ENCODE peak calls at places on chromosomes 6 and 20, in six cellular contexts. S is erythroblast; I is EL; B is activated CD8-positive, alpha-beta memory T cell treated with anti-CD3 and anti-CD28 coated beads for 24 hours; Z is stimulated activated CD4-positive, alpha-beta T cell treated with anti-CD3 and anti-CD28 coated beads, TNF-alpha, amount 100 ng/mL, for 24 hours; T is OCI-M1. W is an unnamed sample.

GRCh38 chr20:44967207-44967807 is 995 bp downstream of the STK4 start:
- DNase-seq in I (peak), T (peak), Z (no peak), B (peak), S (peak), W (no peak)

GRCh38 chr6:88629838-88630462 is 333.5 kb downstream of the RNGTT start:
- DNase-seq in S (peak), Z (no peak), I (peak), B (no peak), T (peak), W (no peak)

GRCh38 chr20:23155141-23155590 is 69.0 kb upstream of the CD93 start:
- DNase-seq in B (no peak), Z (no peak), S (peak), I (no peak), T (peak), W (no peak)

GRCh38 chr6:118469468-118469867 is 78.6 kb upstream of the PLN start:
- DNase-seq in Z (no peak), I (peak), S (no peak), T (no peak), B (no peak), W (no peak)

GRCh38 chr6:13273202-13273930 is 55.0 kb downstream of the TBC1D7 start:
- DNase-seq in Z (no peak), B (no peak), I (no peak), T (peak), S (peak), W (no peak)

GRCh38 chr6:33416386-33417126 is 1.4 kb downstream of the CUTA start:
- DNase-seq in B (no peak), I (no peak), S (no peak), T (no peak), Z (no peak), W (no peak)

GRCh38 chr6:163048345-163048744 is 320.6 kb downstream of the PACRG start:
- DNase-seq in I (no peak), T (no peak), Z (no peak), B (no peak), S (no peak), W (no peak)

GRCh38 chr6:36345681-36346417 is 9.2 kb upstream of the BNIP5 start:
- DNase-seq in T (peak), S (peak), B (no peak), Z (no peak), I (no peak), W (no peak)

GRCh38 chr6:4889701-4890100 is 113.5 kb downstream of the CDYL start:
- DNase-seq in S (no peak), B (no peak), T (no peak), Z (no peak), I (no peak), W (no peak)

GRCh38 chr6:22884441-22884840 is 315.1 kb downstream of the HDGFL1 start:
- DNase-seq in Z (no peak), S (no peak), B (no peak), I (no peak), T (peak), W (no peak)

GRCh38 chr6:23329091-23329490 is 759.7 kb downstream of the HDGFL1 start:
- DNase-seq in T (no peak), I (no peak), Z (no peak), B (no peak), S (no peak), W (no peak)

GRCh38 chr20:18314786-18315406 is 26.6 kb downstream of the ZNF133 start:
- DNase-seq in S (no peak), I (peak), T (no peak), B (no peak), Z (no peak), W (no peak)

GRCh38 chr6:87692097-87692496 is 9.9 kb downstream of the AKIRIN2 start:
- DNase-seq in S (no peak), I (no peak), Z (no peak), B (no peak), T (no peak), W (no peak)

GRCh38 chr6:56297022-56297995 is 49.9 kb upstream of the COL21A1 start:
- DNase-seq in B (no peak), T (no peak), S (no peak), I (peak), Z (no peak), W (no peak)

GRCh38 chr6:7088076-7088742 is 19.6 kb upstream of the RREB1 start:
- DNase-seq in Z (no peak), I (no peak), S (no peak), B (no peak), T (no peak), W (no peak)

GRCh38 chr6:144334150-144334708 is 49.1 kb downstream of the UTRN start:
- DNase-seq in S (peak), B (peak), I (no peak), Z (no peak), T (no peak), W (no peak)

GRCh38 chr6:15473741-15474161 is 189.1 kb downstream of the DTNBP1 start:
- DNase-seq in I (peak), S (no peak), T (no peak), B (no peak), Z (no peak), W (no peak)

GRCh38 chr6:11711644-11711993 is 67.0 kb downstream of the ADTRP start:
- DNase-seq in T (no peak), B (peak), S (no peak), I (no peak), Z (no peak), W (no peak)

GRCh38 chr6:166515072-166515810 is 71.2 kb downstream of the RAMACL start:
- DNase-seq in S (peak), B (no peak), T (no peak), I (peak), Z (peak), W (peak)

GRCh38 chr6:17397764-17398194 is 4.4 kb downstream of the CAP2 start:
- DNase-seq in B (no peak), I (peak), S (no peak), Z (no peak), T (no peak), W (no peak)

GRCh38 chr20:33014336-33015113 is 7.0 kb downstream of the BPIFB2 start:
- DNase-seq in I (no peak), B (no peak), T (no peak), S (no peak), Z (no peak), W (no peak)

GRCh38 chr6:169841907-169842606 is 90.6 kb downstream of the ERMARD start:
- DNase-seq in I (no peak), T (no peak), Z (no peak), B (peak), S (no peak), W (no peak)

GRCh38 chr20:4942336-4942735 is 59.0 kb downstream of the SLC23A2 start:
- DNase-seq in I (peak), S (no peak), B (no peak), Z (no peak), T (no peak), W (no peak)

GRCh38 chr6:159640722-159641482 is 52.1 kb downstream of the SOD2 start:
- DNase-seq in S (no peak), B (no peak), Z (no peak), T (no peak), I (no peak), W (no peak)

GRCh38 chr6:102766946-102767345 is 1373.4 kb downstream of the GRIK2 start:
- DNase-seq in I (peak), Z (no peak), T (no peak), B (no peak), S (no peak), W (no peak)

GRCh38 chr6:125991653-125992052 is 5.3 kb downstream of the TRMT11 start:
- DNase-seq in T (no peak), S (no peak), Z (no peak), I (no peak), B (no peak), W (no peak)

GRCh38 chr20:8150591-8150990 is 18.5 kb downstream of the PLCB1 start:
- DNase-seq in S (no peak), Z (no peak), T (no peak), B (no peak), I (peak), W (no peak)

GRCh38 chr6:135540207-135540877 is 42.8 kb upstream of the AHI1 start:
- DNase-seq in T (peak), Z (no peak), B (no peak), I (no peak), S (no peak), W (no peak)

GRCh38 chr20:18166241-18166881 is 28.7 kb downstream of the KAT14 start:
- DNase-seq in S (no peak), B (no peak), Z (no peak), T (no peak), I (no peak), W (no peak)

GRCh38 chr6:118645395-118645794 is 6.0 kb downstream of the CEP85L start:
- DNase-seq in Z (no peak), B (no peak), S (no peak), T (no peak), I (no peak), W (no peak)

GRCh38 chr6:144220031-144220790 is 64.9 kb upstream of the UTRN start:
- DNase-seq in S (no peak), T (no peak), Z (no peak), B (no peak), I (no peak), W (no peak)

W was measured in glutamatergic neuron.